ENCODE peak calls at places on chromosomes 13 and 19, in nine cellular contexts. V, P, Z, R, Q, D, L, X and E are unnamed samples.

GRCh38 chr19:58518261-58519086 is 1.1 kb downstream of the ZBTB45 start:
- DNase-seq in L (no peak), D (no peak), V (no peak), Q (no peak), X (no peak), R (no peak), Z (no peak), P (no peak), E (no peak)

GRCh38 chr19:41646589-41647204 is 19.8 kb upstream of the CEACAM4 start:
- DNase-seq in Z (peak; percentile 2), L (no peak), P (no peak), R (no peak), D (peak; percentile 3), Q (peak; percentile 76), X (no peak), V (no peak), E (no peak)

GRCh38 chr13:113110852-113111315 is 5.3 kb downstream of the F7 start:
- DNase-seq in L (no peak), V (peak; percentile 52), X (peak; percentile 46), Z (no peak), R (peak; percentile 22), Q (peak; percentile 44), P (no peak), D (no peak), E (no peak)

GRCh38 chr19:52343548-52343947 is 7.5 kb downstream of the ZNF610 start:
- DNase-seq in Z (peak; percentile 16), L (peak; percentile 48), R (peak; percentile 52), V (no peak), D (peak; percentile 11), X (peak; percentile 73), P (no peak), Q (peak; percentile 91), E (peak; percentile 25)

GRCh38 chr13:20125129-20125782 is 35.6 kb downstream of the GJA3 start:
- DNase-seq in X (no peak), V (no peak), Z (peak; percentile 84), Q (no peak), P (peak; percentile 63), R (no peak), D (peak; percentile 81), L (no peak), E (peak; percentile 76)

GRCh38 chr13:102132896-102133295 is 269.0 kb downstream of the FGF14 start:
- DNase-seq in D (no peak), P (no peak), L (no peak), R (no peak), V (no peak), X (no peak), Z (no peak), Q (no peak), E (no peak)

GRCh38 chr19:13077233-13077632 is 25.4 kb downstream of the LYL1 start:
- DNase-seq in D (no peak), R (no peak), V (no peak), Q (no peak), P (no peak), L (no peak), X (no peak), Z (no peak), E (peak; percentile 39)

GRCh38 chr13:24931450-24932217 is 164.3 kb upstream of the PABPC3 start:
- DNase-seq in X (no peak), L (no peak), R (no peak), D (no peak), Q (peak; percentile 65), V (no peak), P (no peak), Z (no peak), E (no peak)

GRCh38 chr19:55384576-55385235 is 614 bp upstream of the TMEM238 start:
- DNase-seq in V (no peak), L (peak; percentile 37), P (no peak), Q (peak; percentile 69), Z (no peak), X (peak; percentile 62), R (no peak), D (no peak), E (no peak)

GRCh38 chr13:26253787-26254582 is at the start of gene CDK8:
- DNase-seq in Z (peak; percentile 90), Q (peak; percentile 95), L (peak; percentile 89), R (peak; percentile 72), D (peak; percentile 94), V (peak; percentile 97), P (peak; percentile 97), X (peak; percentile 90), E (peak; percentile 95)

GRCh38 chr13:26254583-26255102 is 714 bp downstream of the CDK8 start:
- DNase-seq in Z (peak; percentile 32), V (peak; percentile 75), P (peak; percentile 89), X (peak; percentile 77), R (peak; percentile 59), L (peak; percentile 22), Q (peak; percentile 83), D (peak; percentile 33), E (peak; percentile 33)

GRCh38 chr13:26253262-26253786 is 605 bp upstream of the CDK8 start:
- DNase-seq in L (peak; percentile 13), X (no peak), Q (no peak), Z (no peak), V (no peak), P (no peak), D (no peak), R (no peak), E (no peak)

GRCh38 chr13:26257049-26257448 is 3.1 kb downstream of the CDK8 start:
- DNase-seq in Q (no peak), Z (no peak), V (no peak), X (no peak), D (no peak), L (no peak), P (no peak), R (no peak), E (no peak)

DNA sequence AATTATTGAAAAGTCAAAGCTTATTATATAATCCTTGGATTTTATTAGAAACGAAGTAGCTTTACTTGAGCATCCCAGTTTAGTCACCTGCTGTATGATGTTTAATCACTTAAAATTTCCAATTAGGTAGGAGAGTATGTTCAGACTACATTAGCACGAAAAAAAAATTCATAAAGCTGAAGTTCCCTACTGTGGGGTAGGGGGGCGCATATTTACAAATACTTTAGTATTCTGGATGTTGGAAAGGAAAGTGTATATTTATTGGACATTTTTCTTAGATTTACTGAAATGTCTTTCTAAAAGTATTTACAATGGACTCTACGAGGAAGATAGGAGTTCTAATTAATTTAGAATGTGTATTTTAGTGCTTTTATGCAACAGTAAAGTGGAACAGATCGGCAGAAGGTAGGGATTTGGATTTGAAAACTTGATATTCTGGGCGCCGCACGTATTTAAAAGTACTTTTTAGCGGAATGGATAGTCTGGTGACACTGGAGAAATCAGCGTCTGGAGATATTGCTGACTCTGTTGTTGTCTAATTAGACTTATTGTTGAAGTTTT is 1.9 kb downstream of the CDK8 start:
- DNase-seq in P (no peak), D (peak; percentile 30), V (no peak), R (no peak), Z (peak; percentile 32), Q (no peak), L (no peak), X (no peak), E (peak; percentile 12)
- H3K4me3 ChIP-seq in P (no peak overlapping the region), D (peak overlapping the region; percentile 71), V (peak overlapping the region; percentile 96), R (peak overlapping the region; percentile 94), Z (peak overlapping the region; percentile 88), Q (peak overlapping the region; percentile 90), L (no peak overlapping the region), X (peak overlapping the region; percentile 76), E (peak overlapping the region; percentile 87)

GRCh38 chr19:3035542-3036118 is 6.5 kb upstream of the TLE2 start:
- DNase-seq in R (peak; percentile 98), V (peak; percentile 99), D (peak; percentile 100), L (peak; percentile 100), P (peak; percentile 99), Q (peak; percentile 99), Z (peak; percentile 99), X (peak; percentile 97), E (peak; percentile 99)

GRCh38 chr19:3036119-3036794 is 7.2 kb upstream of the TLE2 start:
- DNase-seq in L (peak; percentile 95), P (peak; percentile 99), D (peak; percentile 97), R (peak; percentile 94), Z (peak; percentile 93), V (peak; percentile 97), X (peak; percentile 86), Q (peak; percentile 97), E (peak; percentile 92)

GRCh38 chr19:3034845-3035541 is 5.9 kb upstream of the TLE2 start:
- DNase-seq in V (no peak), P (no peak), X (peak; percentile 61), D (peak; percentile 70), R (no peak), Z (peak; percentile 55), L (peak; percentile 47), Q (no peak), E (peak; percentile 53)

GRCh38 chr19:3033595-3034193 is 4.6 kb upstream of the TLE2 start:
- DNase-seq in Q (no peak), X (no peak), Z (no peak), V (no peak), R (no peak), D (no peak), P (no peak), L (no peak), E (no peak)

DNA sequence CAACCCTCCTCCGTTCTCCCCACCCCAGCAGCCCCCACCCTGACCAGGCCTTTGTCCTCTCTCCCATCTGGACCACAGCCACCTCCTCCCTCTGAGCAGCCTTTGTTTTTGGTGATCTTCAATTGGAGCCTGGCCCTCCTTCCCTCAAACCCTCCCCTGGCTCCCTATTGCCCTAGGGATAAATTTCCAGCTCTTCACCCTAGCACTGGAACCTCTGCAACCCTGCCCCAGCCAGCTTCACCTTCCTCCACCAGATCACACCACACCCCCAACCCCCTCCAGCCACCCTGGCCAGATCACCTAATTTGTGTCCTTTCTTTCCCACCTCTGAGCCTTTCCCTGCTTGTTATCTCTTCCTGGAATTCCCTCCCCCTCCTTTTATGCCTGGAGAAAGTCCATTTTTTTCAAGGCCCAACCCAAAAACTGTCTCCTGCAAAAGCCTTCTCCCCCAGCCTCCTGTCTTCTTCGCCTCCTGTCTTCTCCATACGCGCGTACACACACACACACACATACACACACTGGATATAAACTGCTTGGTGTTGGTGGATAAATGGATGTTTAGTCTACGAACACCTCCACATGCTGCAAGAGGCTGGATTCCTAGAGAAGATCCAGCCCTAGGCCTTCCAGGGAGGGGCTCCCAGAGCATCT is 5.2 kb upstream of the TLE2 start:
- DNase-seq in L (no peak), Q (no peak), R (no peak), V (no peak), D (peak; percentile 70), X (no peak), Z (peak; percentile 47), P (no peak), E (peak; percentile 42)
- H3K4me3 ChIP-seq in L (peak overlapping the region; percentile 55), Q (peak overlapping the region; percentile 85), R (peak overlapping the region; percentile 64), V (peak overlapping the region; percentile 78), D (no peak overlapping the region), X (peak overlapping the region; percentile 99), Z (peak overlapping the region; percentile 62), P (no peak overlapping the region), E (no peak overlapping the region)

DNA sequence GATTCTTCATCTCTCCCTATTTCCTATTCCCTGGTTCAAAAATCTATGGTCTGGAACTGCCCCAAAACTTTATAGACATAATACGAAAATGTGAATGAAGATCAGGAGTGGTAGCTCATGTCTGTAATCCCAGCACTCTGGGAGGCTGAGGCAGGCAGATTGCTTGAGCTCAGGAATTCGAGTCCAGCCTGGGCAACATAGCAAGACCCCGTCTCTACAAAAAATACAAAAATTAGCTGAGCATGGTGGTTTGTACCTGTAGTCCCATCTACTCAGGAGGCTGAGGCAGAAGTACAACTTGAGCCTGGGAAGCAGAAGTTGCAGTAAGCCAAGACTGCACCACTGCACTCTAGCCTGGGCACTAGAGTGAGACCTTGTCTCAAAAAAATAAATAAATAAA is 35.1 kb downstream of the UGGT2 start:
- DNase-seq in R (no peak), V (no peak), Q (no peak), L (no peak), X (no peak), D (no peak), P (no peak), Z (no peak), E (no peak)
- H3K4me3 ChIP-seq in R (no peak overlapping the region), V (no peak overlapping the region), Q (no peak overlapping the region), L (no peak overlapping the region), X (no peak overlapping the region), D (no peak overlapping the region), P (no peak overlapping the region), Z (no peak overlapping the region), E (no peak overlapping the region)

GRCh38 chr19:29529646-29530548 is 4.1 kb downstream of the VSTM2B start:
- DNase-seq in D (no peak), V (no peak), X (peak; percentile 36), L (no peak), Q (peak; percentile 85), R (no peak), P (no peak), Z (no peak), E (no peak)
- H3K4me3 ChIP-seq in D (no peak overlapping the region), V (no peak overlapping the region), X (no peak overlapping the region), L (no peak overlapping the region), Q (peak overlapping the region; percentile 40), R (peak overlapping the region; percentile 9), P (no peak overlapping the region), Z (no peak overlapping the region), E (no peak overlapping the region)